ENCODE peak calls at places on chromosome 6, in seven cellular contexts. One of them, this sample, is unnamed.

GRCh38 chr6:161498359-161498758 is 224.5 kb upstream of the AGPAT4 start:
- DNase-seq in tibial artery: no peak
- DNase-seq in CD4-positive, alpha-beta T cell: no peak
- DNase-seq in dorsolateral prefrontal cortex: no peak
- DNase-seq in pancreas: no peak
- DNase-seq in fibroblast of lung: peak; percentile 72
- DNase-seq in astrocyte: peak; percentile 63
- DNase-seq in this sample: no peak

GRCh38 chr6:128174724-128175123 is 273.9 kb upstream of the THEMIS start:
- DNase-seq in astrocyte: no peak
- DNase-seq in CD4-positive, alpha-beta T cell: no peak
- DNase-seq in pancreas: no peak
- DNase-seq in dorsolateral prefrontal cortex: no peak
- DNase-seq in fibroblast of lung: no peak
- DNase-seq in tibial artery: no peak
- DNase-seq in this sample: no peak

GRCh38 chr6:26140967-26141294 is 53.7 kb downstream of the HFE start:
- DNase-seq in tibial artery: no peak
- DNase-seq in pancreas: no peak
- DNase-seq in fibroblast of lung: no peak
- DNase-seq in dorsolateral prefrontal cortex: no peak
- DNase-seq in astrocyte: no peak
- DNase-seq in CD4-positive, alpha-beta T cell: no peak
- DNase-seq in this sample: no peak

GRCh38 chr6:20699402-20699801 is 165.1 kb downstream of the CDKAL1 start:
- DNase-seq in pancreas: no peak
- DNase-seq in CD4-positive, alpha-beta T cell: no peak
- DNase-seq in fibroblast of lung: no peak
- DNase-seq in tibial artery: no peak
- DNase-seq in dorsolateral prefrontal cortex: no peak
- DNase-seq in astrocyte: no peak
- DNase-seq in this sample: no peak

GRCh38 chr6:100203391-100203790 is 209.4 kb upstream of the MCHR2 start:
- DNase-seq in fibroblast of lung: peak; percentile 95
- DNase-seq in astrocyte: peak; percentile 94
- DNase-seq in pancreas: no peak
- DNase-seq in tibial artery: no peak
- DNase-seq in CD4-positive, alpha-beta T cell: no peak
- DNase-seq in dorsolateral prefrontal cortex: no peak
- DNase-seq in this sample: no peak

GRCh38 chr6:26521485-26522391 is 16.4 kb upstream of the HMGN4 start:
- DNase-seq in fibroblast of lung: peak; percentile 77
- DNase-seq in dorsolateral prefrontal cortex: no peak
- DNase-seq in pancreas: peak; percentile 84
- DNase-seq in CD4-positive, alpha-beta T cell: peak; percentile 37
- DNase-seq in astrocyte: peak; percentile 63
- DNase-seq in tibial artery: peak; percentile 89
- DNase-seq in this sample: no peak

GRCh38 chr6:99960027-99960426 is 34.0 kb downstream of the MCHR2 start:
- DNase-seq in astrocyte: no peak
- DNase-seq in tibial artery: no peak
- DNase-seq in fibroblast of lung: no peak
- DNase-seq in pancreas: no peak
- DNase-seq in CD4-positive, alpha-beta T cell: no peak
- DNase-seq in dorsolateral prefrontal cortex: no peak
- DNase-seq in this sample: no peak

GRCh38 chr6:88238901-88239300 is 72.8 kb upstream of the CNR1 start:
- DNase-seq in pancreas: no peak
- DNase-seq in fibroblast of lung: no peak
- DNase-seq in astrocyte: no peak
- DNase-seq in tibial artery: no peak
- DNase-seq in dorsolateral prefrontal cortex: no peak
- DNase-seq in CD4-positive, alpha-beta T cell: no peak
- DNase-seq in this sample: no peak

GRCh38 chr6:109523478-109523877 is 40.5 kb upstream of the ZBTB24 start:
- DNase-seq in tibial artery: no peak
- DNase-seq in astrocyte: peak; percentile 66
- DNase-seq in pancreas: no peak
- DNase-seq in fibroblast of lung: peak; percentile 73
- DNase-seq in dorsolateral prefrontal cortex: no peak
- DNase-seq in CD4-positive, alpha-beta T cell: no peak
- DNase-seq in this sample: no peak

GRCh38 chr6:41635365-41635764 is 2.9 kb upstream of the MDFI start:
- DNase-seq in fibroblast of lung: no peak
- DNase-seq in pancreas: no peak
- DNase-seq in tibial artery: no peak
- DNase-seq in dorsolateral prefrontal cortex: no peak
- DNase-seq in CD4-positive, alpha-beta T cell: no peak
- DNase-seq in astrocyte: no peak
- DNase-seq in this sample: no peak

GRCh38 chr6:143451531-143451930 is 926 bp downstream of the PEX3 start:
- DNase-seq in astrocyte: no peak
- DNase-seq in CD4-positive, alpha-beta T cell: no peak
- DNase-seq in dorsolateral prefrontal cortex: no peak
- DNase-seq in pancreas: no peak
- DNase-seq in tibial artery: no peak
- DNase-seq in fibroblast of lung: no peak
- DNase-seq in this sample: no peak

GRCh38 chr6:64874776-64875175 is 832.2 kb downstream of the EYS start:
- DNase-seq in astrocyte: no peak
- DNase-seq in CD4-positive, alpha-beta T cell: no peak
- DNase-seq in tibial artery: no peak
- DNase-seq in pancreas: no peak
- DNase-seq in fibroblast of lung: no peak
- DNase-seq in dorsolateral prefrontal cortex: no peak
- DNase-seq in this sample: no peak

GRCh38 chr6:139857143-139857542 is 482.7 kb upstream of the CITED2 start:
- DNase-seq in fibroblast of lung: no peak
- DNase-seq in pancreas: no peak
- DNase-seq in tibial artery: no peak
- DNase-seq in dorsolateral prefrontal cortex: no peak
- DNase-seq in astrocyte: no peak
- DNase-seq in CD4-positive, alpha-beta T cell: no peak
- DNase-seq in this sample: no peak

GRCh38 chr6:158831571-158831970 is 12.4 kb upstream of the EZR start:
- DNase-seq in pancreas: no peak
- DNase-seq in tibial artery: no peak
- DNase-seq in dorsolateral prefrontal cortex: no peak
- DNase-seq in CD4-positive, alpha-beta T cell: no peak
- DNase-seq in fibroblast of lung: no peak
- DNase-seq in astrocyte: no peak
- DNase-seq in this sample: no peak

GRCh38 chr6:170231496-170232185 is 59.2 kb downstream of the DLL1 start:
- DNase-seq in pancreas: peak; percentile 45
- DNase-seq in tibial artery: no peak
- DNase-seq in dorsolateral prefrontal cortex: no peak
- DNase-seq in astrocyte: no peak
- DNase-seq in CD4-positive, alpha-beta T cell: no peak
- DNase-seq in fibroblast of lung: peak; percentile 25
- DNase-seq in this sample: no peak

GRCh38 chr6:9583946-9584345 is 830.9 kb downstream of the TFAP2A start:
- DNase-seq in fibroblast of lung: no peak
- DNase-seq in pancreas: no peak
- DNase-seq in dorsolateral prefrontal cortex: no peak
- DNase-seq in tibial artery: no peak
- DNase-seq in astrocyte: no peak
- DNase-seq in CD4-positive, alpha-beta T cell: no peak
- DNase-seq in this sample: no peak

GRCh38 chr6:126307859-126308258 is 32.1 kb upstream of the CENPW start:
- DNase-seq in fibroblast of lung: peak; percentile 72
- DNase-seq in astrocyte: peak; percentile 60
- DNase-seq in dorsolateral prefrontal cortex: no peak
- DNase-seq in pancreas: no peak
- DNase-seq in tibial artery: no peak
- DNase-seq in CD4-positive, alpha-beta T cell: no peak
- DNase-seq in this sample: peak; percentile 38

GRCh38 chr6:34979218-34979617 is 90.2 kb downstream of the ANKS1A start:
- DNase-seq in dorsolateral prefrontal cortex: no peak
- DNase-seq in CD4-positive, alpha-beta T cell: no peak
- DNase-seq in pancreas: no peak
- DNase-seq in fibroblast of lung: no peak
- DNase-seq in tibial artery: no peak
- DNase-seq in astrocyte: no peak
- DNase-seq in this sample: no peak

GRCh38 chr6:35449287-35449881 is 2.8 kb upstream of the FANCE start:
- DNase-seq in fibroblast of lung: peak; percentile 52
- DNase-seq in astrocyte: peak; percentile 38
- DNase-seq in dorsolateral prefrontal cortex: no peak
- DNase-seq in pancreas: no peak
- DNase-seq in tibial artery: no peak
- DNase-seq in CD4-positive, alpha-beta T cell: peak; percentile 21
- DNase-seq in this sample: no peak

GRCh38 chr6:106572875-106573575 is 56.3 kb downstream of the RTN4IP1 start:
- DNase-seq in tibial artery: no peak
- DNase-seq in astrocyte: no peak
- DNase-seq in pancreas: no peak
- DNase-seq in dorsolateral prefrontal cortex: no peak
- DNase-seq in fibroblast of lung: no peak
- DNase-seq in CD4-positive, alpha-beta T cell: no peak
- DNase-seq in this sample: no peak

GRCh38 chr6:108771421-108771820 is 76.8 kb upstream of the ARMC2 start:
- DNase-seq in fibroblast of lung: peak; percentile 8
- DNase-seq in CD4-positive, alpha-beta T cell: no peak
- DNase-seq in tibial artery: no peak
- DNase-seq in astrocyte: no peak
- DNase-seq in pancreas: no peak
- DNase-seq in dorsolateral prefrontal cortex: no peak
- DNase-seq in this sample: no peak

GRCh38 chr6:63640062-63640461 is 4.5 kb downstream of the PHF3 start:
- DNase-seq in CD4-positive, alpha-beta T cell: no peak
- DNase-seq in astrocyte: peak; percentile 73
- DNase-seq in tibial artery: no peak
- DNase-seq in dorsolateral prefrontal cortex: no peak
- DNase-seq in pancreas: no peak
- DNase-seq in fibroblast of lung: peak; percentile 76
- DNase-seq in this sample: no peak

GRCh38 chr6:147347882-147348214 is 143.6 kb downstream of the STXBP5 start:
- DNase-seq in CD4-positive, alpha-beta T cell: no peak
- DNase-seq in tibial artery: no peak
- DNase-seq in fibroblast of lung: no peak
- DNase-seq in dorsolateral prefrontal cortex: no peak
- DNase-seq in astrocyte: no peak
- DNase-seq in pancreas: no peak
- DNase-seq in this sample: no peak

GRCh38 chr6:36724514-36725385 is 27.1 kb downstream of the RAB44 start:
- DNase-seq in fibroblast of lung: peak; percentile 52
- DNase-seq in astrocyte: peak; percentile 27
- DNase-seq in CD4-positive, alpha-beta T cell: no peak
- DNase-seq in pancreas: peak; percentile 87
- DNase-seq in tibial artery: peak; percentile 76
- DNase-seq in dorsolateral prefrontal cortex: peak; percentile 52
- DNase-seq in this sample: no peak

DNA sequence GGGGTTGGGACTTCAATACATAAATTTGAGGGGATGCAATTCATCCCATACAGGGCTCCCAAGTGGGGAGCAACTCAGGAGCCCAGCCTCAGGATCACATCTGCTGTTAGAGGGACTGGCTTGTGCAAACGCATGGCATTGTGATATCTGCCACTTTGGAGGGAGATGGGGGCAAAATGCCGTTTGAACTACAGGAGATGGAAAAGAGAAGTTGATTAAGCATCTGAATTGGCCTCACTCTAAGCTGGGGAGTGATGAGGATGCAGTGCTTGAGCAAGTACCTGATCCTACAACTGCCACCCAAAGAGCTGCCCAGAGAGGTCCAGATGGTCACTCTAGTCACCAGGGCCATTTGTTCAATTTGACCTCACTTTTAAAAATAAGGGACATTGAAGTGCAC is 2.0 kb downstream of the LY86 start:
- DNase-seq in CD4-positive, alpha-beta T cell: no peak
- DNase-seq in dorsolateral prefrontal cortex: no peak
- DNase-seq in fibroblast of lung: no peak
- DNase-seq in astrocyte: no peak
- DNase-seq in pancreas: no peak
- DNase-seq in tibial artery: no peak
- DNase-seq in this sample: no peak
- H3K27ac ChIP-seq in CD4-positive, alpha-beta T cell: no peak overlapping the region
- H3K27ac ChIP-seq in dorsolateral prefrontal cortex: no peak overlapping the region
- H3K27ac ChIP-seq in fibroblast of lung: no peak overlapping the region
- H3K27ac ChIP-seq in astrocyte: no peak overlapping the region
- H3K27ac ChIP-seq in pancreas: no peak overlapping the region
- H3K27ac ChIP-seq in tibial artery: no peak overlapping the region
- H3K27ac ChIP-seq in this sample: no peak overlapping the region

DNA sequence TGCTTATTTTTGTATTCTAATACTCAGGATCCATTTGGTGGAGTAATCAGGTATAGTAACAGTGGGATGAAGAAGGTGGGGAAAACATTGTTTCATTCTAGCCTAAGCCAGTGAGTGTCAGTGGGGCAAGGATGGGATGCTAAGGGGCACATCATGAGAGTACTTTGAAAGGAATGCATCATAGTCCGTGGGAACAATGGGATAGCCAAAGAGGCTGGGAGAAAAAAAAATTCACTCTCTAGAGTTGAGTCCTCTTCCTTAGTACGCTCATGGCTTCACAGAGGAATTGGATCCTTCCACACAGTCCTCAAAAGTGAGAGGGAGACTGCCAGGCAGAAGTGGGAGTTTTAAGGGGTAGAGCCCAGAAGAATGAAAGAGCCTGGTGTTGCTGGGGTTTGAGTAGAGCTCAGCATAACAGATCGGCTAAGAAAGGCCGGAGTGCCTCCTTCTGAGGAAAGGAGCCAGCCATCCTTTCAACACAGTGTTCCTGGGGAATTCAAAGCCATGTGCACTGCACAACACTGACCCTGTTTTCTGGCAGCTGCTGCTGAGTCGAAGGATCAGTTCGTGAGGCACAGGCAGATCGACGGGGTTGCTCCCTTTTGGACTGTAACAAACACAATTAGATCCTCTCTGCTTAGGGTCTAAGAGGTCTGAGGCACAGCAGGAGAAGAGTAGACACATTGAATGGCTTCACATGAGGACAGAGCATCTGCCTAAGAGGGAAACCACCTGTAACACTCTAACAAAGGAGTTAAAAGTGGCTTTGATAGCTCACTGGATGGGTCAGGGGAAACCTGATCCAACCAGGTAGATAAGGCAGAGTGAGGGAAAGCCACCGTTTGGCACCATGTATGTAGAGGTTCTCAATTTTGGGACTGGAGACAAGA is 61.2 kb downstream of the ELOVL5 start:
- DNase-seq in dorsolateral prefrontal cortex: peak; percentile 53
- DNase-seq in fibroblast of lung: peak; percentile 32
- DNase-seq in pancreas: no peak
- DNase-seq in tibial artery: no peak
- DNase-seq in astrocyte: no peak
- DNase-seq in CD4-positive, alpha-beta T cell: no peak
- DNase-seq in this sample: peak; percentile 17
- H3K27ac ChIP-seq in dorsolateral prefrontal cortex: no peak overlapping the region
- H3K27ac ChIP-seq in fibroblast of lung: no peak overlapping the region
- H3K27ac ChIP-seq in pancreas: no peak overlapping the region
- H3K27ac ChIP-seq in tibial artery: peak overlapping the region; percentile 28
- H3K27ac ChIP-seq in astrocyte: peak overlapping the region; percentile 27
- H3K27ac ChIP-seq in CD4-positive, alpha-beta T cell: no peak overlapping the region
- H3K27ac ChIP-seq in this sample: peak overlapping the region; percentile 1

GRCh38 chr6:131164506-131164905 is 29.2 kb downstream of the AKAP7 start:
- DNase-seq in tibial artery: no peak
- DNase-seq in CD4-positive, alpha-beta T cell: no peak
- DNase-seq in fibroblast of lung: peak; percentile 34
- DNase-seq in pancreas: no peak
- DNase-seq in astrocyte: no peak
- DNase-seq in dorsolateral prefrontal cortex: no peak
- DNase-seq in this sample: no peak
- H3K27ac ChIP-seq in tibial artery: no peak overlapping the region
- H3K27ac ChIP-seq in CD4-positive, alpha-beta T cell: no peak overlapping the region
- H3K27ac ChIP-seq in fibroblast of lung: no peak overlapping the region
- H3K27ac ChIP-seq in pancreas: no peak overlapping the region
- H3K27ac ChIP-seq in astrocyte: no peak overlapping the region
- H3K27ac ChIP-seq in dorsolateral prefrontal cortex: peak overlapping the region; percentile 75
- H3K27ac ChIP-seq in this sample: peak overlapping the region; percentile 83

GRCh38 chr6:138241381-138241780 is 23.1 kb upstream of the PBOV1 start:
- DNase-seq in dorsolateral prefrontal cortex: no peak
- DNase-seq in fibroblast of lung: no peak
- DNase-seq in tibial artery: no peak
- DNase-seq in pancreas: no peak
- DNase-seq in CD4-positive, alpha-beta T cell: no peak
- DNase-seq in astrocyte: no peak
- DNase-seq in this sample: no peak
- H3K27ac ChIP-seq in dorsolateral prefrontal cortex: no peak overlapping the region
- H3K27ac ChIP-seq in fibroblast of lung: no peak overlapping the region
- H3K27ac ChIP-seq in tibial artery: no peak overlapping the region
- H3K27ac ChIP-seq in pancreas: no peak overlapping the region
- H3K27ac ChIP-seq in CD4-positive, alpha-beta T cell: no peak overlapping the region
- H3K27ac ChIP-seq in astrocyte: no peak overlapping the region
- H3K27ac ChIP-seq in this sample: no peak overlapping the region